ENCODE peak calls at places on chromosomes 1 and 21, in four cellular contexts. D is substantia nigra, C is AG09319, U is HTR-8/SVneo. P is an unnamed sample.

GRCh38 chr21:36423772-36424433 is 38.7 kb downstream of the CHAF1B start:
- DNase-seq in U (no peak), C (no peak), D (no peak), P (no peak)

GRCh38 chr1:197178998-197179397 is 32.5 kb upstream of the ASPM start:
- DNase-seq in C (no peak), D (no peak), U (no peak), P (peak)

GRCh38 chr21:33993286-33994231 is 78.0 kb upstream of the ATP5PO start:
- DNase-seq in D (peak), C (no peak), U (no peak), P (no peak)

GRCh38 chr1:232260045-232260444 is 369.9 kb downstream of the SIPA1L2 start:
- DNase-seq in D (no peak), U (no peak), C (no peak), P (no peak)

GRCh38 chr1:54046671-54047383 is 6.2 kb downstream of the TMEM59 start:
- DNase-seq in U (no peak), D (no peak), C (no peak), P (no peak)

GRCh38 chr21:45163413-45164123 is 89.2 kb downstream of the ADARB1 start:
- DNase-seq in D (no peak), C (no peak), U (no peak), P (no peak)

GRCh38 chr1:92587445-92587844 is 100.7 kb upstream of the GFI1 start:
- DNase-seq in U (no peak), D (no peak), C (no peak), P (no peak)

GRCh38 chr1:224846119-224846907 is 83.2 kb upstream of the DNAH14 start:
- DNase-seq in C (no peak), U (no peak), D (no peak), P (no peak)

GRCh38 chr1:183719976-183720497 is 66.9 kb upstream of the APOBEC4 start:
- DNase-seq in C (no peak), U (no peak), D (no peak), P (no peak)

GRCh38 chr1:58717979-58718378 is 18.1 kb upstream of the MYSM1 start:
- DNase-seq in U (no peak), D (no peak), C (no peak), P (no peak)

GRCh38 chr1:65079941-65080340 is 68.1 kb upstream of the AK4 start:
- DNase-seq in C (no peak), U (no peak), D (no peak), P (no peak)

GRCh38 chr1:151968058-151968457 is 25.6 kb downstream of the S100A10 start:
- DNase-seq in C (no peak), D (no peak), U (no peak), P (no peak)

GRCh38 chr21:45293214-45293725 is 5.6 kb upstream of the POFUT2 start:
- DNase-seq in U (no peak), C (no peak), D (no peak), P (no peak)

GRCh38 chr1:33292726-33293340 is 28.1 kb downstream of the A3GALT2 start:
- DNase-seq in U (no peak), C (no peak), D (no peak), P (no peak)

GRCh38 chr1:162196387-162196786 is 126.9 kb downstream of the NOS1AP start:
- DNase-seq in C (no peak), D (no peak), U (no peak), P (no peak)

GRCh38 chr1:41504126-41505035 is 19.9 kb upstream of the EDN2 start:
- DNase-seq in U (no peak), C (peak), D (no peak), P (no peak)

GRCh38 chr1:51532853-51533252 is 13.8 kb upstream of the EPS15 start:
- DNase-seq in U (no peak), D (no peak), C (no peak), P (no peak)

GRCh38 chr1:99728494-99729235 is 37.8 kb downstream of the FRRS1 start:
- DNase-seq in U (no peak), D (no peak), C (no peak), P (no peak)

GRCh38 chr1:98046031-98046641 is 125.3 kb upstream of the DPYD start:
- DNase-seq in C (no peak), D (no peak), U (no peak), P (peak)

GRCh38 chr1:171286032-171286705 is 27.8 kb upstream of the FMO4 start:
- DNase-seq in D (no peak), U (peak), C (no peak), P (no peak)

GRCh38 chr1:155974208-155975165 is 3.9 kb downstream of the ARHGEF2 start:
- DNase-seq in U (no peak), C (no peak), D (peak), P (no peak)

GRCh38 chr1:151815716-151816327 is 10.6 kb upstream of the LINGO4 start:
- DNase-seq in U (no peak), D (no peak), C (no peak), P (no peak)

GRCh38 chr1:205711105-205712048 is 31.1 kb upstream of the SLC45A3 start:
- DNase-seq in U (peak), D (peak), C (peak), P (peak)